ENCODE peak calls at places on chromosomes 7 and 10, in eight cellular contexts. Q is spleen, T is Panc1, N is heart right ventricle, L is keratinocyte, E is OCI-LY7, F is hepatocyte, Y is adrenal gland. C is an unnamed sample.

GRCh38 chr10:1489801-1490200 is 247.5 kb downstream of the ADARB2 start:
- DNase-seq in Q (no peak), T (no peak), N (no peak), L (no peak), E (peak), F (no peak), Y (no peak), C (no peak)

GRCh38 chr10:131311661-131312260 is at the start of gene TCERG1L:
- DNase-seq in Q (peak), T (no peak), N (no peak), L (no peak), E (no peak), F (peak), Y (no peak), C (no peak)

GRCh38 chr7:152144557-152145245 is 119.2 kb downstream of the GALNT11 start:
- DNase-seq in Q (no peak), T (no peak), N (no peak), L (no peak), E (no peak), F (no peak), Y (no peak), C (no peak)

GRCh38 chr7:151416921-151417320 is 7.1 kb upstream of the WDR86 start:
- DNase-seq in Q (peak), T (no peak), N (no peak), L (no peak), E (no peak), F (peak), Y (no peak), C (no peak)

GRCh38 chr10:16521311-16522016 is at the start of gene C1QL3:
- DNase-seq in Q (no peak), T (no peak), N (no peak), L (no peak), E (no peak), F (peak), Y (no peak), C (no peak)

GRCh38 chr10:101818958-101819633 is 852 bp upstream of the OGA start:
- DNase-seq in Q (peak), T (no peak), N (no peak), L (no peak), E (no peak), F (peak), Y (no peak), C (no peak)

GRCh38 chr7:18497082-18497481 is 1.5 kb downstream of the HDAC9 start:
- DNase-seq in Q (no peak), T (no peak), N (no peak), L (no peak), E (no peak), F (no peak), Y (no peak), C (no peak)

GRCh38 chr7:73557108-73557396 is 438 bp downstream of the BCL7B start:
- DNase-seq in Q (peak), T (peak), N (peak), L (peak), E (peak), F (peak), Y (peak), C (peak)

GRCh38 chr7:117068511-117069155 is 115.3 kb downstream of the ST7 start:
- DNase-seq in Q (no peak), T (no peak), N (no peak), L (no peak), E (no peak), F (no peak), Y (no peak), C (no peak)

GRCh38 chr7:116271980-116272886 is 61.9 kb downstream of the TES start:
- DNase-seq in Q (no peak), T (peak), N (peak), L (peak), E (no peak), F (peak), Y (no peak), C (no peak)

GRCh38 chr10:83374741-83375140 is 764.6 kb upstream of the GHITM start:
- DNase-seq in Q (no peak), T (no peak), N (no peak), L (no peak), E (no peak), F (no peak), Y (no peak), C (no peak)

GRCh38 chr10:69446650-69447151 is 4.6 kb upstream of the TSPAN15 start:
- DNase-seq in Q (no peak), T (peak), N (no peak), L (no peak), E (no peak), F (peak), Y (no peak), C (no peak)

GRCh38 chr7:107388604-107389003 is 81.3 kb upstream of the GPR22 start:
- DNase-seq in Q (no peak), T (no peak), N (no peak), L (no peak), E (no peak), F (no peak), Y (no peak), C (no peak)

GRCh38 chr7:17095001-17095574 is 203.4 kb upstream of the AHR start:
- DNase-seq in Q (no peak), T (no peak), N (no peak), L (peak), E (no peak), F (no peak), Y (no peak), C (no peak)

GRCh38 chr10:124646483-124647352 is 97.5 kb downstream of the FAM53B start:
- DNase-seq in Q (peak), T (no peak), N (peak), L (no peak), E (no peak), F (peak), Y (peak), C (peak)

GRCh38 chr7:128831994-128832879 is 2.0 kb downstream of the FLNC start:
- DNase-seq in Q (peak), T (no peak), N (peak), L (no peak), E (peak), F (peak), Y (no peak), C (peak)

GRCh38 chr7:146115665-146116451 is 743 bp upstream of the CNTNAP2 start:
- DNase-seq in Q (peak), T (no peak), N (peak), L (no peak), E (peak), F (peak), Y (peak), C (peak)

GRCh38 chr10:103502849-103503660 is 9.6 kb downstream of the NEURL1 start:
- DNase-seq in Q (peak), T (no peak), N (no peak), L (no peak), E (no peak), F (no peak), Y (no peak), C (no peak)

GRCh38 chr7:4270941-4271715 is 411.0 kb upstream of the FOXK1 start:
- DNase-seq in Q (peak), T (no peak), N (no peak), L (no peak), E (no peak), F (no peak), Y (no peak), C (no peak)

GRCh38 chr7:109126404-109127050 is 556.9 kb downstream of the DNAJB9 start:
- DNase-seq in Q (no peak), T (no peak), N (no peak), L (no peak), E (no peak), F (no peak), Y (no peak), C (no peak)

GRCh38 chr7:4200546-4201094 is 481.5 kb upstream of the FOXK1 start:
- DNase-seq in Q (no peak), T (no peak), N (no peak), L (peak), E (no peak), F (no peak), Y (no peak), C (no peak)

GRCh38 chr7:4525884-4526283 is 156.2 kb upstream of the FOXK1 start:
- DNase-seq in Q (no peak), T (no peak), N (no peak), L (no peak), E (no peak), F (no peak), Y (no peak), C (no peak)

GRCh38 chr7:75968561-75969001 is 25.8 kb downstream of the TMEM120A start:
- DNase-seq in Q (peak), T (no peak), N (no peak), L (no peak), E (no peak), F (no peak), Y (peak), C (no peak)
- H3K27ac ChIP-seq in Q (peak), T (no peak), N (peak), L (no peak), E (no peak), F (no peak), Y (peak), C (peak)

GRCh38 chr10:57579926-57580325 is 687.8 kb downstream of the IPMK start:
- DNase-seq in Q (no peak), T (peak), N (peak), L (no peak), E (peak), F (peak), Y (no peak), C (no peak)
- TF ChIP-seq CTCF in Q (no peak), T (peak), N (peak), L (peak), E (peak), F (peak), Y (no peak), C (peak)

GRCh38 chr10:113911839-113912238 is 57.4 kb downstream of the NHLRC2 start:
- DNase-seq in Q (no peak), T (no peak), N (no peak), L (no peak), E (no peak), F (no peak), Y (no peak), C (no peak)

GRCh38 chr10:113912582-113912981 is 58.1 kb downstream of the NHLRC2 start:
- DNase-seq in Q (no peak), T (no peak), N (no peak), L (no peak), E (no peak), F (no peak), Y (no peak), C (no peak)

GRCh38 chr10:113911113-113911512 is 56.7 kb downstream of the NHLRC2 start:
- DNase-seq in Q (no peak), T (no peak), N (no peak), L (no peak), E (no peak), F (no peak), Y (no peak), C (no peak)

GRCh38 chr10:113905756-113906155 is 51.3 kb downstream of the NHLRC2 start:
- DNase-seq in Q (no peak), T (no peak), N (no peak), L (no peak), E (no peak), F (no peak), Y (no peak), C (no peak)

DNA sequence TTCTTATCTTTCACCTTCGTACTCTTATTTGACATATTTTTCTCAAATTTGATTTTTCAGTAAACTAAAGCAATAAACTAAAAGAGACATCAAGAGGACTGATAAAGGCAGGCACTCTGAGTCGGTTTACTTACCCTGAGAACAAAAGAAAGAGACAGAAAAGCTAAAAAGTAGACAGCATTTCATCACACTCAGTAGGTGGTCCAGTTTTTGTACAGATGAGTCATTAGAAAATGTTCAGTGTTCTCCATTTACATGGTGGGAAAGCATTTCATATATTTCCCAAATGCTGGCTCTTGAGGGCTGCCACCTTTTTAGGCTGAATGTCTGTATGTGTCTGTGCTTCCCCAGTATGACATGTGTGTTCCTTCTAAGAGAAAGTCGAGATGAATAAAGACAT is 52.7 kb downstream of the NHLRC2 start:
- DNase-seq in Q (no peak), T (no peak), N (no peak), L (no peak), E (no peak), F (no peak), Y (no peak), C (no peak)
- H3K27ac ChIP-seq in Q (no peak), T (no peak), N (no peak), L (no peak), E (no peak), F (no peak), Y (no peak), C (no peak)

GRCh38 chr7:38375453-38375852 is 102.0 kb upstream of the TARP start:
- DNase-seq in Q (no peak), T (no peak), N (no peak), L (no peak), E (no peak), F (no peak), Y (no peak), C (no peak)

GRCh38 chr7:38369816-38370493 is 96.5 kb upstream of the TARP start:
- DNase-seq in Q (peak), T (peak), N (peak), L (peak), E (peak), F (peak), Y (peak), C (peak)

GRCh38 chr7:38373155-38373554 is 99.7 kb upstream of the TARP start:
- DNase-seq in Q (no peak), T (no peak), N (no peak), L (no peak), E (no peak), F (no peak), Y (no peak), C (no peak)

GRCh38 chr7:38374507-38374906 is 101.1 kb upstream of the TARP start:
- DNase-seq in Q (no peak), T (no peak), N (peak), L (no peak), E (peak), F (peak), Y (no peak), C (no peak)
- TF ChIP-seq CTCF in Q (peak), T (peak), N (peak), L (peak), E (peak), F (peak), Y (peak), C (peak)

GRCh38 chr10:90871279-90871760 is 454 bp upstream of the RPP30 start:
- DNase-seq in Q (no peak), T (peak), N (peak), L (no peak), E (peak), F (peak), Y (peak), C (no peak)
- H3K27ac ChIP-seq in Q (peak), T (peak), N (peak), L (peak), E (no peak), F (peak), Y (no peak), C (peak)